ENCODE peak calls at places on chromosomes 6 and 20, in four cellular contexts. L is GM12878, B is IMR-90, J is K562. H is an unnamed sample.

GRCh38 chr6:148247386-148248063 is 95.1 kb upstream of the SASH1 start:
- DNase-seq in L (no peak), B (no peak), J (no peak), H (no peak)

GRCh38 chr20:1663917-1664316 is 6.3 kb upstream of the SIRPG start:
- DNase-seq in L (no peak), B (peak; percentile 1), J (no peak), H (no peak)

GRCh38 chr6:124974770-124975377 is 12.6 kb downstream of the RNF217 start:
- DNase-seq in L (no peak), B (no peak), J (no peak), H (no peak)

GRCh38 chr6:158011980-158012566 is 30.4 kb downstream of the SYNJ2 start:
- DNase-seq in L (no peak), B (no peak), J (no peak), H (no peak)

GRCh38 chr6:130970839-130971410 is 92.1 kb downstream of the EPB41L2 start:
- DNase-seq in L (no peak), B (no peak), J (no peak), H (no peak)

GRCh38 chr6:169671563-169671962 is 30.3 kb downstream of the WDR27 start:
- DNase-seq in L (no peak), B (no peak), J (no peak), H (no peak)

GRCh38 chr6:169227116-169227515 is 26.5 kb downstream of the THBS2 start:
- DNase-seq in L (no peak), B (no peak), J (no peak), H (no peak)

GRCh38 chr6:92023410-92023940 is 1395.9 kb downstream of the EPHA7 start:
- DNase-seq in L (no peak), B (no peak), J (no peak), H (no peak)

GRCh38 chr6:149147939-149148718 is 169.4 kb upstream of the TAB2 start:
- DNase-seq in L (no peak), B (no peak), J (no peak), H (no peak)

GRCh38 chr6:3516094-3516493 is 59.2 kb upstream of the SLC22A23 start:
- DNase-seq in L (no peak), B (peak; percentile 16), J (no peak), H (no peak)

GRCh38 chr20:61478611-61479305 is 226.7 kb downstream of the CDH4 start:
- DNase-seq in L (no peak), B (no peak), J (no peak), H (no peak)

GRCh38 chr6:152338335-152339125 is 298.6 kb downstream of the SYNE1 start:
- DNase-seq in L (no peak), B (peak; percentile 21), J (peak; percentile 41), H (peak; percentile 10)

GRCh38 chr20:38198238-38198861 is 33.3 kb upstream of the TGM2 start:
- DNase-seq in L (no peak), B (peak; percentile 73), J (peak; percentile 46), H (no peak)

GRCh38 chr20:10805764-10806163 is 132.0 kb upstream of the JAG1 start:
- DNase-seq in L (no peak), B (no peak), J (no peak), H (no peak)

GRCh38 chr20:47230811-47231256 is 125.7 kb downstream of the ZMYND8 start:
- DNase-seq in L (no peak), B (peak; percentile 57), J (no peak), H (no peak)

GRCh38 chr20:32116079-32116521 is 6.6 kb downstream of the TM9SF4 start:
- DNase-seq in L (no peak), B (peak; percentile 22), J (no peak), H (no peak)

GRCh38 chr20:32112862-32113261 is 3.3 kb downstream of the TM9SF4 start:
- DNase-seq in L (no peak), B (no peak), J (peak; percentile 23), H (no peak)

GRCh38 chr20:32114305-32114960 is 4.9 kb downstream of the TM9SF4 start:
- DNase-seq in L (no peak), B (no peak), J (no peak), H (no peak)

GRCh38 chr20:32113861-32114260 is 4.3 kb downstream of the TM9SF4 start:
- DNase-seq in L (no peak), B (no peak), J (no peak), H (no peak)

GRCh38 chr20:32115196-32115767 is 5.8 kb downstream of the TM9SF4 start:
- DNase-seq in L (no peak), B (no peak), J (no peak), H (no peak)
- TF ChIP-seq ELK1 in L (no peak), B (no peak), J (no peak), H (no peak)

GRCh38 chr20:19973920-19974620 is 43.1 kb upstream of the NAA20 start:
- DNase-seq in L (no peak), B (peak; percentile 81), J (no peak), H (no peak)
- TF ChIP-seq ELK1 in L (no peak), B (no peak), J (no peak), H (no peak)

DNA sequence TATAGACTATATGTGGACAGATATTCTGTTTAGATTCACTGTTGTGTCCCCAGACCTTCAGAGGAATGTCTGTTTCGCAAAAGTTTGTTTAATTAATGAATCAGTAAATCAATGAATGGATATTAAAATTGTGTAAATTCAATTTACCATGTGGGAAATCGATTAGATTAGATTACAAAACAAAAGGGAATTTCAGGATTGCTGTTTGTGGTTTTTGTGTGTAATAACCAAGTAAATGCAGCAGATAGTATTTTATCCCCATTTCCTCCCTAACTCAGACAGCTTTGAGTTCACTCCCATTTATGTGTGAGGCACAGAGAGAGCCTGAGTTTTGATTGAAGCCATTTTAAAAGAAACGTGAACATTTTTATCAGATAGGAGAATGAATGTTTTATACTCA is 214.8 kb downstream of the ADGB start:
- DNase-seq in L (no peak), B (peak; percentile 32), J (no peak), H (no peak)
- TF ChIP-seq ELK1 in L (no peak), B (no peak), J (no peak), H (no peak)

DNA sequence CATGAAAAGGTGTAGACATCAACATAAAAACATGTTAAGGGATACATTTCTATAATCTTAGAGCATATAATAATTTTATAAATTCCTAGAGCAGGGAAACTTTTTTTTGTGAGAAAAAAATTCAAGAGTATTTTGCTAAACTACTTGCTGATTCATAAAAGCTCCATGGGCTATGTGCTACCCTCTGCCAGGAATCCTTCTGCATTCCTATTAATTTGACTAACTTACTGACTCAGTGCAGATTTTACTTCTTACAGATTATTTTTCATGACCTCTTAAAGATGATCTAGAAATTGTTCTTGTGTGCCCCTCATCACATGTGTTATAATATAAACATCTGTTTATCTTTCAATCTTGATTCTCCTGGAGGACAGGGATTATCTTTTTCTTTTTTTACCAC is 5.7 kb downstream of the VTA1 start:
- DNase-seq in L (no peak), B (peak; percentile 82), J (no peak), H (no peak)
- TF ChIP-seq ELK1 in L (no peak), B (no peak), J (no peak), H (no peak)

DNA sequence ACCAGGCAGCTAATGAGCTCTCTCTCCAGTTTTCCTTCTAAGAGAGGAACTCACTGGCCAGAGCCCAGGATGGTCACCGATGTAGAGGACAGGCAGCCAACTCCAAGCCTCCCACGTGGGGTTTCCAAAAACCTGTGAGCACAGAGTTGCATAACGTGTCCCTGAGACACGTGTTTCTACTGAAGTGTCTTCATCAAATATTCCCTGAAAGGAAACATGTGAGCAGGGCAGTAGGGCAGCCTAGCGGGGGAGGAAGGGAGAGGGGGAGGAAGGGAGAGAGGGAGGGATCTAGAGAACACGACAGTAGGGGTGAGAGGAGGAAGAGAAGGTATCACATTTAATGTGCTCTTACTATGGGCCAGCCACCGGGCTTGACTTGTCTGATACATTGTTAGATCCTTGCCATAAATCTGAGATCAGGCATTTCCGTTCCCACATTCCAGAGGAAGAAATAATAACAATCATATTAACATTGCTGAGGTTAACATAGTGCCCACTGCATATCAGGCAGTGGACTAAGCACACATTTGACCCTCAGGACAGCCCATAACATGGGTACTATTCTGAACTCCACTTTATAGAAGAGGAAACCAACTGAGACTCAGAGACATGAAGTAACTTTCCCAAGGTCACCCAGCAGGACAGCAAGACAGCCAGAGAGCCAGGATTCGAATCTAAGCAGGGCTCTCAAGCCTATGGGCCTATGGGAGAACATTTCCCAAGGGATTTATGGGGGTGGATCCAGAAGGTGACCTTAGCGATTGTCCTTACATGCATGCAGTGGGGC is 4.5 kb upstream of the SYS1 start:
- DNase-seq in L (no peak), B (peak; percentile 73), J (no peak), H (no peak)
- TF ChIP-seq ELK1 in L (no peak), B (no peak), J (no peak), H (no peak)

GRCh38 chr6:150534514-150534913 is 65.2 kb upstream of the PLEKHG1 start:
- DNase-seq in L (no peak), B (no peak), J (no peak), H (no peak)
- TF ChIP-seq ELK1 in L (no peak), B (no peak), J (no peak), H (no peak)

GRCh38 chr20:25453035-25453810 is 45.8 kb downstream of the GINS1 start:
- DNase-seq in L (no peak), B (peak; percentile 43), J (no peak), H (no peak)
- TF ChIP-seq ELK1 in L (no peak), B (no peak), J (no peak), H (no peak)

GRCh38 chr6:142751452-142751851 is 193.5 kb downstream of the HIVEP2 start:
- DNase-seq in L (no peak), B (no peak), J (no peak), H (no peak)

GRCh38 chr6:142752348-142752747 is 192.6 kb downstream of the HIVEP2 start:
- DNase-seq in L (no peak), B (peak; percentile 11), J (no peak), H (no peak)

GRCh38 chr6:142749556-142749955 is 195.4 kb downstream of the HIVEP2 start:
- DNase-seq in L (no peak), B (no peak), J (no peak), H (no peak)

GRCh38 chr6:142744836-142745235 is 200.1 kb downstream of the HIVEP2 start:
- DNase-seq in L (no peak), B (peak; percentile 54), J (no peak), H (no peak)

GRCh38 chr6:142746524-142746923 is 198.5 kb downstream of the HIVEP2 start:
- DNase-seq in L (no peak), B (peak; percentile 27), J (no peak), H (peak; percentile 7)
- TF ChIP-seq ELK1 in L (no peak), B (no peak), J (no peak), H (no peak)

H was measured in A549.